ENCODE peak calls at places on chromosome 6, in four cellular contexts. One of them, this sample, is unnamed.

GRCh38 chr6:50091641-50092040 is 41.9 kb upstream of the DEFB112 start:
- DNase-seq in B cell: no peak
- DNase-seq in tibial artery: no peak
- DNase-seq in fibroblast of the aortic adventitia: no peak
- DNase-seq in this sample: no peak

GRCh38 chr6:151111670-151112069 is 128.1 kb upstream of the AKAP12 start:
- DNase-seq in fibroblast of the aortic adventitia: no peak
- DNase-seq in B cell: no peak
- DNase-seq in tibial artery: no peak
- DNase-seq in this sample: no peak

GRCh38 chr6:154403803-154404202 is 47.2 kb upstream of the IPCEF1 start:
- DNase-seq in B cell: no peak
- DNase-seq in fibroblast of the aortic adventitia: peak
- DNase-seq in tibial artery: no peak
- DNase-seq in this sample: no peak

GRCh38 chr6:39791311-39791710 is 865 bp upstream of the DAAM2 start:
- DNase-seq in tibial artery: no peak
- DNase-seq in B cell: no peak
- DNase-seq in fibroblast of the aortic adventitia: no peak
- DNase-seq in this sample: no peak

GRCh38 chr6:15791401-15792137 is 128.7 kb upstream of the DTNBP1 start:
- DNase-seq in B cell: no peak
- DNase-seq in fibroblast of the aortic adventitia: no peak
- DNase-seq in tibial artery: no peak
- DNase-seq in this sample: no peak

GRCh38 chr6:112150363-112150762 is 63.0 kb downstream of the FAM229B start:
- DNase-seq in tibial artery: no peak
- DNase-seq in B cell: no peak
- DNase-seq in fibroblast of the aortic adventitia: peak
- DNase-seq in this sample: no peak

GRCh38 chr6:38901802-38902522 is 146.6 kb upstream of the GLP1R start:
- DNase-seq in tibial artery: no peak
- DNase-seq in B cell: no peak
- DNase-seq in fibroblast of the aortic adventitia: no peak
- DNase-seq in this sample: no peak

GRCh38 chr6:27871919-27872633 is 40.1 kb downstream of the OR2B2 start:
- DNase-seq in fibroblast of the aortic adventitia: peak
- DNase-seq in tibial artery: peak
- DNase-seq in B cell: peak
- DNase-seq in this sample: peak

GRCh38 chr6:168387911-168388310 is 53.1 kb upstream of the SMOC2 start:
- DNase-seq in B cell: no peak
- DNase-seq in tibial artery: no peak
- DNase-seq in fibroblast of the aortic adventitia: no peak
- DNase-seq in this sample: no peak

GRCh38 chr6:42100029-42100901 is 42.2 kb downstream of the C6orf132 start:
- DNase-seq in fibroblast of the aortic adventitia: peak
- DNase-seq in B cell: no peak
- DNase-seq in tibial artery: no peak
- DNase-seq in this sample: no peak

GRCh38 chr6:159989471-159989870 is 20.6 kb downstream of the IGF2R start:
- DNase-seq in B cell: no peak
- DNase-seq in fibroblast of the aortic adventitia: peak
- DNase-seq in tibial artery: no peak
- DNase-seq in this sample: no peak

GRCh38 chr6:30826961-30827342 is 57.4 kb upstream of the DDR1 start:
- DNase-seq in fibroblast of the aortic adventitia: no peak
- DNase-seq in tibial artery: no peak
- DNase-seq in B cell: no peak
- DNase-seq in this sample: no peak

GRCh38 chr6:90730191-90730673 is 143.4 kb upstream of the MAP3K7 start:
- DNase-seq in fibroblast of the aortic adventitia: no peak
- DNase-seq in B cell: no peak
- DNase-seq in tibial artery: no peak
- DNase-seq in this sample: no peak

GRCh38 chr6:145199961-145200360 is 535.4 kb downstream of the EPM2A start:
- DNase-seq in fibroblast of the aortic adventitia: no peak
- DNase-seq in B cell: no peak
- DNase-seq in tibial artery: no peak
- DNase-seq in this sample: no peak

GRCh38 chr6:91376686-91377085 is 789.8 kb upstream of the MAP3K7 start:
- DNase-seq in fibroblast of the aortic adventitia: no peak
- DNase-seq in tibial artery: no peak
- DNase-seq in B cell: no peak
- DNase-seq in this sample: no peak

GRCh38 chr6:31438677-31439076 is 35.3 kb downstream of the MICA start:
- DNase-seq in tibial artery: no peak
- DNase-seq in fibroblast of the aortic adventitia: no peak
- DNase-seq in B cell: no peak
- DNase-seq in this sample: no peak

GRCh38 chr6:36847991-36848390 is 8.7 kb upstream of the CPNE5 start:
- DNase-seq in B cell: no peak
- DNase-seq in fibroblast of the aortic adventitia: no peak
- DNase-seq in tibial artery: no peak
- DNase-seq in this sample: no peak

GRCh38 chr6:51462896-51463679 is 624.3 kb downstream of the PKHD1 start:
- DNase-seq in B cell: no peak
- DNase-seq in fibroblast of the aortic adventitia: no peak
- DNase-seq in tibial artery: no peak
- DNase-seq in this sample: no peak

GRCh38 chr6:5832621-5833107 is 174.1 kb downstream of the NRN1 start:
- DNase-seq in fibroblast of the aortic adventitia: no peak
- DNase-seq in B cell: no peak
- DNase-seq in tibial artery: no peak
- DNase-seq in this sample: no peak

GRCh38 chr6:33714385-33715040 is 3.0 kb upstream of the UQCC2 start:
- DNase-seq in tibial artery: no peak
- DNase-seq in fibroblast of the aortic adventitia: no peak
- DNase-seq in B cell: no peak
- DNase-seq in this sample: no peak

GRCh38 chr6:129655334-129655733 is 54.6 kb downstream of the ARHGAP18 start:
- DNase-seq in B cell: no peak
- DNase-seq in tibial artery: no peak
- DNase-seq in fibroblast of the aortic adventitia: no peak
- DNase-seq in this sample: no peak

GRCh38 chr6:166509193-166509592 is 77.3 kb downstream of the RAMACL start:
- DNase-seq in B cell: no peak
- DNase-seq in fibroblast of the aortic adventitia: no peak
- DNase-seq in tibial artery: peak
- DNase-seq in this sample: no peak

GRCh38 chr6:107114213-107114871 is 973 bp downstream of the BEND3 start:
- DNase-seq in B cell: peak
- DNase-seq in fibroblast of the aortic adventitia: peak
- DNase-seq in tibial artery: peak
- DNase-seq in this sample: peak

GRCh38 chr6:20147469-20147868 is 64.8 kb downstream of the MBOAT1 start:
- DNase-seq in tibial artery: no peak
- DNase-seq in B cell: no peak
- DNase-seq in fibroblast of the aortic adventitia: no peak
- DNase-seq in this sample: no peak

GRCh38 chr6:90177544-90178293 is 118.9 kb downstream of the BACH2 start:
- DNase-seq in tibial artery: no peak
- DNase-seq in B cell: no peak
- DNase-seq in fibroblast of the aortic adventitia: no peak
- DNase-seq in this sample: no peak

GRCh38 chr6:159788757-159789376 is 535 bp downstream of the TCP1 start:
- DNase-seq in fibroblast of the aortic adventitia: peak
- DNase-seq in B cell: no peak
- DNase-seq in tibial artery: peak
- DNase-seq in this sample: peak

GRCh38 chr6:36227379-36228344 is 31.1 kb downstream of the BRPF3 start:
- DNase-seq in fibroblast of the aortic adventitia: no peak
- DNase-seq in tibial artery: no peak
- DNase-seq in B cell: no peak
- DNase-seq in this sample: no peak

GRCh38 chr6:84623956-84624680 is 140.3 kb downstream of the TBX18 start:
- DNase-seq in tibial artery: no peak
- DNase-seq in fibroblast of the aortic adventitia: peak
- DNase-seq in B cell: no peak
- DNase-seq in this sample: no peak

DNA sequence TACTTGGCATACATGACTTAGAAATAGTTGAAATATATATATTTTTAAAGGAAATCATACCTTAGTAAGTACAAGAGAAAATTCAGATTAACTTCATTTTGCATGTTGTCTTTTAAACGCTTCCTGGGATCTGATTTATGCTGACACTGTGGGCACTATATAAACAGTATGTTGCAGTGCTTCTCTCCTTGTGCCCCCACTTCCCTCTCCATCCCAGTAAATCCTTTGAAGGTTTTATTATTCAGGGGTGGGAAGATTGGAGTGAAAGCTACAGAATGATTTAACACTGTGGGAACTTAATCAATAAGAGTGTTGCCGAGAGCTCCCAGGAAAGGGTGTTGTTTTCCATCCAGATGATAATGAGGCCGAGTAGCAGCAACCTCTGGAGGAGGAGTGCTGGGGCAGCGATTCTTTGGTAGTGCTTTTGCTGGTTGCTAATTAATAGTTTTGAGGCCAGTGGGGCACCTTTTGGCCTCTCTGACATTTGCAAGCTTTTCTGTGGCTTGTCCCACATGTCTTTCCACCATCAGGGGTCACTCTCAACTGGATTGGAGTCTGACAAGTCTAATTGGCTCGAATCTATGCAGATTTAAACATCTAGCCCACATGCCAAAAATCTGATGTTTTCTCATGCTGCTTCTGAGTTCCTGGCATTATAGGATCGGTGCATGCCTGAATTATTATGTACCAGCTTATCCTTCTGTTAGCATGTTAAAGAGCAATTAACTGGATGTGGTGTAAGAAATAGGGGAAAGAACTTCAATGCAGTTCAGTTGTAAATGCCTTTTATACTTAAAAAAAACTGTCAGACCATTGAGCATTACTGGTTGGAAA is 183.1 kb upstream of the MMS22L start:
- DNase-seq in tibial artery: no peak
- DNase-seq in B cell: no peak
- DNase-seq in fibroblast of the aortic adventitia: no peak
- DNase-seq in this sample: no peak
- TF ChIP-seq CTCF in tibial artery: no peak
- TF ChIP-seq CTCF in B cell: no peak
- TF ChIP-seq CTCF in fibroblast of the aortic adventitia: no peak
- TF ChIP-seq CTCF in this sample: no peak

GRCh38 chr6:43952746-43953145 is 174.5 kb downstream of the MRPL14 start:
- DNase-seq in tibial artery: no peak
- DNase-seq in B cell: no peak
- DNase-seq in fibroblast of the aortic adventitia: no peak
- DNase-seq in this sample: no peak

GRCh38 chr6:43951756-43952675 is 175.2 kb downstream of the MRPL14 start:
- DNase-seq in B cell: no peak
- DNase-seq in fibroblast of the aortic adventitia: no peak
- DNase-seq in tibial artery: no peak
- DNase-seq in this sample: no peak

GRCh38 chr6:43954311-43955131 is 172.7 kb downstream of the MRPL14 start:
- DNase-seq in B cell: no peak
- DNase-seq in fibroblast of the aortic adventitia: no peak
- DNase-seq in tibial artery: no peak
- DNase-seq in this sample: no peak

GRCh38 chr6:43953256-43953655 is 174.0 kb downstream of the MRPL14 start:
- DNase-seq in B cell: no peak
- DNase-seq in tibial artery: no peak
- DNase-seq in fibroblast of the aortic adventitia: no peak
- DNase-seq in this sample: no peak

DNA sequence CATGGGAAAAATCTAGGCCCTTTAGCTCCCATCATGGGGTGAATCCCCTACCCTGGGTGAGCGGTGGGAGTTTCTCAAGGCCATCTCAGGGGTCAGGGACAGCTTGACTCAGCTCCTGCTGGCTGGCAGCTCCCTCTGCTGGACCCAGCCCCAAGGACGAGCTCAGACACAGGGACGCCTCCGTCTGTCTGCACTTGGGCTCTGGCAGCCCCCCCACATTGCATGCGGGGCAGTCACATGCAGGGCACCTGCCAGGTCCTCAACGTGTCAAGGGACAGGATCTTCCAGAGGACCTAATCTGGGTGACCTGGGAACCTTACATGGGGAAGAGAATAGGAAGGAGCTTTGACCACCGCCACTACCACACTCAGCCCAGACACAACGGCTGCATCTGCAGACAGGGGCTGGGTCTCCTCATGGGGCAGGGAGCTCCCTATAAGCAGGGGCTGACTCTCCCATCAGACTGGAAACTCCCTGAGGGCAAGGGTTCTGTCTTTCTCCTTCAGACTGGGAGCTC is 173.4 kb downstream of the MRPL14 start:
- DNase-seq in tibial artery: peak
- DNase-seq in fibroblast of the aortic adventitia: no peak
- DNase-seq in B cell: no peak
- DNase-seq in this sample: no peak
- TF ChIP-seq CTCF in tibial artery: no peak
- TF ChIP-seq CTCF in fibroblast of the aortic adventitia: peak
- TF ChIP-seq CTCF in B cell: no peak
- TF ChIP-seq CTCF in this sample: no peak

DNA sequence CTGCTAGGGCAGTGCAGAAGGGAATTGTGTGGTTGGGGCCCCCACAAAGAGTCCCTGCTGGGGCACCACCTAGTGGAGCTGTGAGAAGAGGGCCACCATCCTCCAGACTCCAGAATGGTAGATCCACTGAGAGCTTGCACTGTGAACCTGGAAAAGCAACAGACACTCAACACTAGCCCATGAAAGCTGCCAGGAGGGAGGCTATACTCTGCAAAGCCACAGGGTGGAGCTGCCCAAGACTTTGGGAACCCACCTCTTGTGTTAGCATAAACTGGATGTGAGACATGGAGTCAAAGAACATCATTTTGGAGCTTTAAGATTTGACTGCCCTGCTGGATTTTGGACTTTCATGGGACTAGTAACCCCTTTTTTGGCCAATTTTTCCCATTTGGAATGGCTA is 328.4 kb upstream of the KHDRBS2 start:
- DNase-seq in B cell: no peak
- DNase-seq in tibial artery: no peak
- DNase-seq in fibroblast of the aortic adventitia: no peak
- DNase-seq in this sample: no peak
- TF ChIP-seq CTCF in B cell: no peak
- TF ChIP-seq CTCF in tibial artery: no peak
- TF ChIP-seq CTCF in fibroblast of the aortic adventitia: no peak
- TF ChIP-seq CTCF in this sample: no peak

DNA sequence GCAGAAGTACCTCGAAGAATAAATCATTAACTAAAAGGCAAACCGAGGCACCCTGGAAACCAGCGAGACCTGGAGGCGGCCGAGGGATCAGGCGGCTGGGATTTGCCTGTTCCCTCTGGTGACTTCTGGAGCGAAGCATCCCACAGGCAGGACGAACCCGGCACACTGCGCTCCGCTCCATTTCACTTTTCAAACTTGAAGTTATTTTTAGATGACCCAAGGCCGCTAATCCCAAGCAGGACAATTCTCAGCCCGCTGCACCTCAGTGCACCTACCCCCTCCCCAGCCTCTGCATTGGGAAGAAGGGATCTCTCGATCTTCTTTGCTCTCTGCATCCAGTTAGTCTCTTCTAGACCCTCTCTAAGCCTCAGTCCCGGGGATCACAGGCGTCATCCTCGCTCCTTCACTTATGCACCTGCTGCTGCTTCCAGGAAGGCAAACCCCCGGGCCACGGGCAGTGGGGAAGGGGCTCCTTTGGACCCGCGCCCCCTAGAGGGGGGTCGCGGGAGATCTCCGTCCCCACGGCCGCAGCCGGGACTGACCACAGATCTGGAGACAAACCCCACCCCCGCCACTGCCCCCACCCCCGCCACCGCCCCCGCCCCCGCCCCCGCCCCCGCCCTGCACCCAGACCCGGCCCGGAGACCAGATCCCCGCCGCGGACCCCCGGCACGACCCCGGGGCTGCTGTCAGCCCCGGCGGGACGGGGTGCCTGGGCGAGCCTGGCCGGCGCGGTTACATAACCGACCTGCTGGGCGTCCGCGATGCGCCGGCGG is 636 bp downstream of the RCAN2 start:
- DNase-seq in tibial artery: peak
- DNase-seq in fibroblast of the aortic adventitia: no peak
- DNase-seq in B cell: peak
- DNase-seq in this sample: peak
- TF ChIP-seq CTCF in tibial artery: peak
- TF ChIP-seq CTCF in fibroblast of the aortic adventitia: peak
- TF ChIP-seq CTCF in B cell: no peak
- TF ChIP-seq CTCF in this sample: no peak